ENCODE peak calls at places on chromosomes 12 and 14, in seven cellular contexts. A, F, T, Z, O, L and E are unnamed samples.

GRCh38 chr12:58346032-58346632 is 404.8 kb downstream of the ATP23 start:
- DNase-seq in Z (peak; percentile 30), L (no peak), A (peak; percentile 62), T (no peak), F (peak; percentile 43), O (peak; percentile 76), E (peak; percentile 60)

GRCh38 chr12:110844551-110845395 is 2.0 kb upstream of the CCDC63 start:
- DNase-seq in L (no peak), A (no peak), T (no peak), Z (no peak), F (no peak), O (no peak), E (peak; percentile 32)

GRCh38 chr12:119807380-119807779 is 69.7 kb downstream of the CIT start:
- DNase-seq in F (no peak), Z (no peak), L (no peak), T (no peak), A (no peak), O (no peak), E (no peak)

GRCh38 chr14:34981743-34982420 is 910 bp upstream of the SRP54 start:
- DNase-seq in O (peak; percentile 51), L (no peak), F (peak; percentile 74), T (no peak), Z (no peak), A (peak; percentile 50), E (peak; percentile 84)

GRCh38 chr12:94359761-94360160 is 99.9 kb downstream of the CEP83 start:
- DNase-seq in A (no peak), L (no peak), Z (no peak), T (no peak), F (no peak), O (no peak), E (no peak)

GRCh38 chr14:54803926-54804719 is 98.5 kb downstream of the GCH1 start:
- DNase-seq in L (peak; percentile 24), A (no peak), F (peak; percentile 33), O (no peak), Z (no peak), T (no peak), E (no peak)

GRCh38 chr14:56659964-56660551 is 80.5 kb downstream of the TMEM260 start:
- DNase-seq in T (no peak), Z (peak; percentile 37), L (no peak), F (peak; percentile 90), O (peak; percentile 83), A (peak; percentile 62), E (peak; percentile 57)

GRCh38 chr12:125330645-125331341 is 265.6 kb downstream of the AACS start:
- DNase-seq in T (no peak), O (peak; percentile 43), A (no peak), F (peak; percentile 79), Z (peak; percentile 84), L (peak; percentile 93), E (no peak)

GRCh38 chr12:57005980-57006808 is at the start of gene ZBTB39:
- DNase-seq in F (peak; percentile 59), O (peak; percentile 56), T (no peak), L (peak; percentile 75), Z (peak; percentile 63), A (peak; percentile 35), E (peak; percentile 54)

GRCh38 chr12:558595-558994 is 98.9 kb downstream of the B4GALNT3 start:
- DNase-seq in T (no peak), L (no peak), F (no peak), A (no peak), Z (no peak), O (no peak), E (no peak)

GRCh38 chr12:29396774-29397173 is 15.8 kb upstream of the ERGIC2 start:
- DNase-seq in O (peak; percentile 82), L (no peak), T (no peak), A (peak; percentile 62), Z (no peak), F (no peak), E (peak; percentile 49)

GRCh38 chr14:44112774-44113460 is 394.2 kb downstream of the FSCB start:
- DNase-seq in F (no peak), L (no peak), Z (no peak), A (no peak), T (no peak), O (no peak), E (peak; percentile 32)

GRCh38 chr12:24111101-24111500 is 161.6 kb upstream of the SOX5 start:
- DNase-seq in L (no peak), A (peak; percentile 79), Z (no peak), O (peak; percentile 80), F (no peak), T (no peak), E (peak; percentile 13)

GRCh38 chr12:121947966-121948365 is 29.6 kb downstream of the CFAP251 start:
- DNase-seq in L (no peak), T (no peak), O (no peak), Z (no peak), F (no peak), A (peak; percentile 7), E (no peak)

GRCh38 chr12:64137117-64137516 is 85.0 kb downstream of the KICS2 start:
- DNase-seq in L (no peak), F (no peak), A (peak; percentile 59), T (no peak), Z (no peak), O (no peak), E (no peak)

GRCh38 chr12:76685246-76685678 is 78.7 kb upstream of the ZDHHC17 start:
- DNase-seq in A (peak; percentile 55), F (peak; percentile 71), T (no peak), O (no peak), L (peak; percentile 77), Z (no peak), E (peak; percentile 21)

GRCh38 chr12:104426926-104427546 is 29.7 kb upstream of the CHST11 start:
- DNase-seq in F (no peak), Z (no peak), A (peak; percentile 70), L (no peak), O (peak; percentile 55), T (no peak), E (peak; percentile 83)

GRCh38 chr14:86321151-86321550 is 791.2 kb downstream of the FLRT2 start:
- DNase-seq in A (peak; percentile 49), Z (no peak), O (no peak), L (no peak), T (no peak), F (no peak), E (no peak)

GRCh38 chr12:124075836-124076235 is 102.8 kb downstream of the ZNF664 start:
- DNase-seq in O (peak; percentile 86), Z (no peak), L (no peak), F (peak; percentile 73), T (no peak), A (no peak), E (no peak)

GRCh38 chr12:108302471-108303311 is 36.4 kb downstream of the CMKLR1 start:
- DNase-seq in F (peak; percentile 84), T (peak; percentile 41), Z (no peak), L (peak; percentile 85), O (peak; percentile 86), A (no peak), E (no peak)

GRCh38 chr14:20614038-20614840 is 23.1 kb upstream of the RNASE12 start:
- DNase-seq in T (no peak), A (no peak), L (peak; percentile 64), O (peak; percentile 18), F (no peak), Z (no peak), E (no peak)

GRCh38 chr12:27064397-27065342 is 17.7 kb downstream of the C12orf71 start:
- DNase-seq in A (no peak), O (no peak), Z (no peak), T (no peak), F (no peak), L (no peak), E (no peak)

GRCh38 chr12:12451063-12451462 is 94.2 kb downstream of the BORCS5 start:
- DNase-seq in O (no peak), L (no peak), T (no peak), F (no peak), Z (no peak), A (no peak), E (no peak)

GRCh38 chr12:55849616-55850015 is 6.9 kb upstream of the MMP19 start:
- DNase-seq in F (no peak), O (no peak), L (no peak), T (no peak), Z (no peak), A (no peak), E (no peak)

GRCh38 chr14:24232645-24233537 is at the start of gene GMPR2:
- DNase-seq in F (no peak), L (no peak), T (no peak), A (no peak), O (peak; percentile 54), Z (no peak), E (peak; percentile 26)

GRCh38 chr14:104119119-104119699 is 19.2 kb upstream of the KIF26A start:
- DNase-seq in O (no peak), L (peak; percentile 31), Z (no peak), A (no peak), F (no peak), T (no peak), E (no peak)

GRCh38 chr12:6941786-6942185 is 1.8 kb upstream of the RNU7-1 start:
- DNase-seq in T (no peak), O (no peak), F (no peak), Z (no peak), A (no peak), L (no peak), E (no peak)
- H2AK5ac ChIP-seq in T (no peak overlapping the region), O (no peak overlapping the region), F (no peak overlapping the region), Z (no peak overlapping the region), A (no peak overlapping the region), L (no peak overlapping the region), E (no peak overlapping the region)

GRCh38 chr14:39603942-39604341 is 171.7 kb upstream of the FBXO33 start:
- DNase-seq in T (no peak), O (no peak), Z (no peak), A (no peak), F (no peak), L (no peak), E (no peak)

DNA sequence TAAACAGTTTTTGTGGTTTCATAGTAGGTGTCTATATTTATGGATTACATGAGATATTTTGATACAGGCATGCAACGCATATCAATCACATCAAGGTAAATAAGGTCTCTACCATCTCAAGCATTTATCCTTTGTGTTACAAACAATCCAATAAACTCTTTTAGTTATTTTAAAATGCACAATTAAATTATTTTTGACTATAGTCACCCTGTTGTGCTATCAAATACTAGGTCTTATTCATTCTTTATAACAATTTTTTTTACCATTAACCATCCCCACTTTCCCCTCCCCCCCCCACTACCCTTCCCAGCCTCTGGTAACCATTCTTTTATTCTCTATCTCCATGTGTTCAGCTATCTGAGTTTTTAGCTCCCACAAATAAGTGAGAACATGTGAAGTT is 175.7 kb upstream of the FBXO33 start:
- DNase-seq in T (no peak), O (no peak), Z (no peak), F (no peak), L (no peak), A (no peak), E (no peak)
- H2AK5ac ChIP-seq in T (no peak overlapping the region), O (no peak overlapping the region), Z (no peak overlapping the region), F (no peak overlapping the region), L (no peak overlapping the region), A (no peak overlapping the region), E (no peak overlapping the region)

DNA sequence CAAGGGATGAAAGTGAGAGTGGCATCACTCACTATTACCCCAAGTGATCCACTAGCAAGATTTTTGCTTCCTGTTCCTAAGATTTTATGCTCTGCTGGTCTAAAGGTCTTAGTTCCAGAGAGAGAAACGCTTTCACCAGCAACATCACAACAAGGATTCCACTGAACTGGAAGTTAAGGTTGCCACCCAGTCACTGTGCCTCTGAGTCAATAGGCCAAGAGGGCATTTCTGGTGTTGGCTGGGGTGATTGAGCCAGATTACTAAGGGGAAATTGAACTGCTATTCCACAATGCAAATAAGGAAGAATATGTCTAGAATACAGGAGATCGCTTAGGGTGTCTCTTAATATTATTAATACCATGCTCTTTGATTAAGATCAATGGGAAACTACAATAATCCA is 142.5 kb upstream of the ARID2 start:
- DNase-seq in L (no peak), O (no peak), A (no peak), T (no peak), F (no peak), Z (no peak), E (no peak)
- H2AK5ac ChIP-seq in L (no peak overlapping the region), O (no peak overlapping the region), A (no peak overlapping the region), T (no peak overlapping the region), F (no peak overlapping the region), Z (no peak overlapping the region), E (no peak overlapping the region)

GRCh38 chr12:25958254-25959068 is at the start of gene RASSF8:
- DNase-seq in O (peak; percentile 80), L (peak; percentile 79), Z (peak; percentile 81), A (peak; percentile 72), T (no peak), F (peak; percentile 80), E (peak; percentile 72)
- H2AK5ac ChIP-seq in O (no peak within 1 kb of the TSS), L (no peak within 1 kb of the TSS), Z (no peak within 1 kb of the TSS), A (peak within 1 kb of the TSS; percentile 13), T (no peak within 1 kb of the TSS), F (no peak within 1 kb of the TSS), E (no peak within 1 kb of the TSS)